ENCODE peak calls at places on chromosome 6, in four cellular contexts. One of them, this sample, is unnamed.

GRCh38 chr6:82569022-82569421 is 205.4 kb downstream of the TPBG start:
- DNase-seq in CD4-positive, alpha-beta T cell: no peak
- DNase-seq in neural progenitor cell: no peak
- DNase-seq in AG04450: no peak
- DNase-seq in this sample: no peak

GRCh38 chr6:129525055-129525454 is 184.9 kb downstream of the ARHGAP18 start:
- DNase-seq in neural progenitor cell: no peak
- DNase-seq in CD4-positive, alpha-beta T cell: no peak
- DNase-seq in AG04450: no peak
- DNase-seq in this sample: no peak

GRCh38 chr6:3412779-3413500 is 43.9 kb downstream of the SLC22A23 start:
- DNase-seq in CD4-positive, alpha-beta T cell: no peak
- DNase-seq in neural progenitor cell: no peak
- DNase-seq in AG04450: no peak
- DNase-seq in this sample: no peak

GRCh38 chr6:15062311-15063252 is 183.3 kb upstream of the JARID2 start:
- DNase-seq in AG04450: peak; percentile 75
- DNase-seq in CD4-positive, alpha-beta T cell: no peak
- DNase-seq in neural progenitor cell: no peak
- DNase-seq in this sample: no peak

GRCh38 chr6:137223370-137224131 is 4.4 kb upstream of the IFNGR1 start:
- DNase-seq in neural progenitor cell: no peak
- DNase-seq in CD4-positive, alpha-beta T cell: no peak
- DNase-seq in AG04450: no peak
- DNase-seq in this sample: no peak

GRCh38 chr6:116556065-116556464 is 2.5 kb downstream of the CALHM4 start:
- DNase-seq in CD4-positive, alpha-beta T cell: no peak
- DNase-seq in neural progenitor cell: no peak
- DNase-seq in AG04450: no peak
- DNase-seq in this sample: no peak

GRCh38 chr6:137816133-137816579 is 50.9 kb upstream of the TNFAIP3 start:
- DNase-seq in CD4-positive, alpha-beta T cell: no peak
- DNase-seq in neural progenitor cell: no peak
- DNase-seq in AG04450: no peak
- DNase-seq in this sample: no peak

GRCh38 chr6:165034271-165034741 is 275.1 kb downstream of the C6orf118 start:
- DNase-seq in CD4-positive, alpha-beta T cell: no peak
- DNase-seq in AG04450: no peak
- DNase-seq in neural progenitor cell: no peak
- DNase-seq in this sample: no peak

GRCh38 chr6:130212215-130212874 is 10.4 kb downstream of the SAMD3 start:
- DNase-seq in neural progenitor cell: no peak
- DNase-seq in CD4-positive, alpha-beta T cell: no peak
- DNase-seq in AG04450: no peak
- DNase-seq in this sample: no peak

GRCh38 chr6:102619585-102619984 is 1226.1 kb downstream of the GRIK2 start:
- DNase-seq in neural progenitor cell: peak; percentile 32
- DNase-seq in CD4-positive, alpha-beta T cell: no peak
- DNase-seq in AG04450: no peak
- DNase-seq in this sample: no peak
- TF ChIP-seq CTCF in neural progenitor cell: peak; percentile 73
- TF ChIP-seq CTCF in CD4-positive, alpha-beta T cell: no peak
- TF ChIP-seq CTCF in AG04450: no peak
- TF ChIP-seq CTCF in this sample: no peak

GRCh38 chr6:69985180-69985579 is 118.8 kb downstream of the COL19A1 start:
- DNase-seq in neural progenitor cell: no peak
- DNase-seq in CD4-positive, alpha-beta T cell: no peak
- DNase-seq in AG04450: no peak
- DNase-seq in this sample: no peak
- TF ChIP-seq CTCF in neural progenitor cell: no peak
- TF ChIP-seq CTCF in CD4-positive, alpha-beta T cell: no peak
- TF ChIP-seq CTCF in AG04450: no peak
- TF ChIP-seq CTCF in this sample: no peak

DNA sequence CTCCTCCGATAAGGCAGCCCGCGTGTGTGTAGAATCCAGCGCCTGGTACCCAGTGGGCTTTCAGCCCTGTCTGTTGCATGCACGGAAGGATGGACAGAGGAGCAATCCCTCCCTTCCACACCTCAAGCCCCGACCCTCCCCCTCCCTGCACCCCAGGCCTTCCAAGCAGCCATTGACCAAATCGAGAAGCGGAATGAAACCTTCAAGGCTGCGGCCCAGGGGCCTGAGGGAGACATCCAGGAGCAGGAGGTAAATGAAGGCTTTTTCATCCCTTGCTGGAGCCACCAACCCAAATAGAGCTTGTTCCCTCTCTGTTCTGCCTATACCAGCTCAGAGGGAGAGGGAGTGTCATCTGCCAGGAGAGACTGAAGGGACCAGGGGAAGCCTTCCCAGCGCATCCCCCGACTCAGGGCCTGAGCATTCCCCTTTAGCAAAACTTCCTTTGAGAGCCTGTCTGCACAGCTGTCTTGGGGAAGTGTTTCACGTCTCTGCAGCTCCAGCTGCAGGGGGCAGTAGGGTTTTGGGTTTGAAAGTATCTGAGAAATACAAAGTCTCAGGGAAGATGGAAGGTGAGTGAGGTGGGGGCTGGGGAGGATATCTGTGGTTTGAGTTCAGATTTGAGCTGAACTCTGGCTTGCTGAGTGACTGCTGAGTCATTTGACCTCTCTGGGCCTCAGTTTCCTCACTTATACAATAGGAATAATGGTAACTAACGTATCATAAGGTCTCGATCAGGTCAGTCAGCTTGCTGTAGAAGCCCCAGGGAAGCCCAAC is 16.1 kb downstream of the FGD2 start:
- DNase-seq in CD4-positive, alpha-beta T cell: peak; percentile 83
- DNase-seq in AG04450: peak; percentile 33
- DNase-seq in neural progenitor cell: peak; percentile 73
- DNase-seq in this sample: peak; percentile 34
- TF ChIP-seq CTCF in CD4-positive, alpha-beta T cell: peak; percentile 68
- TF ChIP-seq CTCF in AG04450: peak; percentile 76
- TF ChIP-seq CTCF in neural progenitor cell: peak; percentile 69
- TF ChIP-seq CTCF in this sample: peak; percentile 50

GRCh38 chr6:37454420-37455125 is 21.6 kb downstream of the CMTR1 start:
- DNase-seq in neural progenitor cell: no peak
- DNase-seq in AG04450: no peak
- DNase-seq in CD4-positive, alpha-beta T cell: no peak
- DNase-seq in this sample: no peak
- TF ChIP-seq CTCF in neural progenitor cell: no peak
- TF ChIP-seq CTCF in AG04450: no peak
- TF ChIP-seq CTCF in CD4-positive, alpha-beta T cell: no peak
- TF ChIP-seq CTCF in this sample: no peak

DNA sequence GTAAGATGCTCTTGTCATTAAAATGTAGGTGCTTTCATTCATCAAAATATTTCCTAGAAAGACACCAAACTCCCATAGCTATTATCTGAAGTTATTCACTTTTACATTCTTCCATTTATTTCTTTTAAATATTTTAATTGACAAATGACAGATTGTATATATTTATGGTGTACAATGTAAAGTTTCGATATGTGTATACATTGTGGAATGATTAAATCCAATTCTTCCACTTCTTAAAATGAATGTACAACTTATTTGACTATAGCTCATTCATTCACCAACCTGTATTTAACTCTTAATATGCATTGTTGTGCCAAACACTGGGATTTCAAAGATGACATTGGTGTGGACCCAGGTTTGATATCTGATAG is 41.0 kb downstream of the CCN2 start:
- DNase-seq in neural progenitor cell: no peak
- DNase-seq in AG04450: no peak
- DNase-seq in CD4-positive, alpha-beta T cell: no peak
- DNase-seq in this sample: no peak
- TF ChIP-seq CTCF in neural progenitor cell: no peak
- TF ChIP-seq CTCF in AG04450: no peak
- TF ChIP-seq CTCF in CD4-positive, alpha-beta T cell: peak; percentile 53
- TF ChIP-seq CTCF in this sample: peak; percentile 25

DNA sequence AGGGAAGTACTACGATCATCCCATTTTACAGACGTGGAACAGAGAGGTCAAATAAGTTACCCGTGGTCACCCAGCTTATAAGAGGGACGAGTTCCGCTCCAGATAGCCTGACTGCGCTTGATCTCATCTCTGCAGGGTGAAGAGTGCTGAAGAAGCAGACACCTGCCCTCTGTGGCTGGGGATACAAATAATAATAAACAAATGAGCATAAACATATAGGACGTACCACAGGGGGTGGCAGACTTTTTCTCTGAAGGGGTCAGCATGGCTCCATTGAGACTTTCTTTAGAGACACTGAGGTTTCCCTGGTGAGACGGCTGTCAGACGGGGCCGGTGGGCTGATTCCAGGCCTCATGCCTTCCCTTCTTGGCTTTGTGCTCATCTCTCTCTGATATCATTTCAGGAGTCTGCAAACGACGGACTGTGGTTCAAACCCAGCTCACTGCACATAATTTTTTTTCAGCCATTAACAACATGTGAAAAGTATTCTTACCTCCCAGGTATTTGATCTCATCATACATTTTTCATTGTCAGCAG is 47.1 kb downstream of the IRF4 start:
- DNase-seq in neural progenitor cell: no peak
- DNase-seq in CD4-positive, alpha-beta T cell: no peak
- DNase-seq in AG04450: no peak
- DNase-seq in this sample: no peak
- TF ChIP-seq CTCF in neural progenitor cell: no peak
- TF ChIP-seq CTCF in CD4-positive, alpha-beta T cell: no peak
- TF ChIP-seq CTCF in AG04450: no peak
- TF ChIP-seq CTCF in this sample: no peak

DNA sequence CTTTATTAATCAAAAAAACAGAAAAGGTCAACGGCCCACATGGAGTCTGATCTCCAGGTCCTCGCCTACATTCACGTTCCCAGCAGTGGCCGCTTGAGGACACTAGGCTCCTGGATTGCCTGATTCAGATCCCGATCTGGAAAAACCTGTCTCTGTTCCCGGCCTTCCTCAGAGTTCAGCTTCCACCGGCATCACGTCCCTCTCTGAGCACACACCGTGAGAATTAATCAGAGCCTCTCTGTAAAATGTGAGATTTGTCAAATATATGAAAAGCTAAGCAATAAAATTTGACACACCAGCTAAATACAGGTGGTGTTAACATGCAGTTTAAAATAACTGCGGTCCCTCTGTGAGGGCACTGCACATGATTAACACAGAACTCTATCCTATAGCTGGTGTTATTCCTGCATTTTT is 122.8 kb upstream of the COL21A1 start:
- DNase-seq in CD4-positive, alpha-beta T cell: no peak
- DNase-seq in neural progenitor cell: peak; percentile 68
- DNase-seq in AG04450: no peak
- DNase-seq in this sample: no peak
- TF ChIP-seq CTCF in CD4-positive, alpha-beta T cell: no peak
- TF ChIP-seq CTCF in neural progenitor cell: peak; percentile 58
- TF ChIP-seq CTCF in AG04450: peak; percentile 51
- TF ChIP-seq CTCF in this sample: no peak

GRCh38 chr6:78436335-78436734 is 431.0 kb upstream of the IRAK1BP1 start:
- DNase-seq in CD4-positive, alpha-beta T cell: no peak
- DNase-seq in AG04450: peak; percentile 8
- DNase-seq in neural progenitor cell: peak; percentile 7
- DNase-seq in this sample: no peak
- TF ChIP-seq CTCF in CD4-positive, alpha-beta T cell: no peak
- TF ChIP-seq CTCF in AG04450: peak; percentile 53
- TF ChIP-seq CTCF in neural progenitor cell: peak; percentile 45
- TF ChIP-seq CTCF in this sample: no peak

GRCh38 chr6:44222486-44222986 is 859 bp upstream of the SLC29A1 start:
- DNase-seq in CD4-positive, alpha-beta T cell: no peak
- DNase-seq in AG04450: no peak
- DNase-seq in neural progenitor cell: peak; percentile 65
- DNase-seq in this sample: no peak

GRCh38 chr6:44224154-44224977 is 971 bp downstream of the SLC29A1 start:
- DNase-seq in AG04450: no peak
- DNase-seq in neural progenitor cell: no peak
- DNase-seq in CD4-positive, alpha-beta T cell: no peak
- DNase-seq in this sample: no peak

GRCh38 chr6:44224978-44225330 is 1.6 kb downstream of the SLC29A1 start:
- DNase-seq in CD4-positive, alpha-beta T cell: no peak
- DNase-seq in AG04450: no peak
- DNase-seq in neural progenitor cell: no peak
- DNase-seq in this sample: no peak

GRCh38 chr6:44222987-44223470 is 366 bp upstream of the SLC29A1 start:
- DNase-seq in neural progenitor cell: no peak
- DNase-seq in CD4-positive, alpha-beta T cell: no peak
- DNase-seq in AG04450: no peak
- DNase-seq in this sample: no peak

DNA sequence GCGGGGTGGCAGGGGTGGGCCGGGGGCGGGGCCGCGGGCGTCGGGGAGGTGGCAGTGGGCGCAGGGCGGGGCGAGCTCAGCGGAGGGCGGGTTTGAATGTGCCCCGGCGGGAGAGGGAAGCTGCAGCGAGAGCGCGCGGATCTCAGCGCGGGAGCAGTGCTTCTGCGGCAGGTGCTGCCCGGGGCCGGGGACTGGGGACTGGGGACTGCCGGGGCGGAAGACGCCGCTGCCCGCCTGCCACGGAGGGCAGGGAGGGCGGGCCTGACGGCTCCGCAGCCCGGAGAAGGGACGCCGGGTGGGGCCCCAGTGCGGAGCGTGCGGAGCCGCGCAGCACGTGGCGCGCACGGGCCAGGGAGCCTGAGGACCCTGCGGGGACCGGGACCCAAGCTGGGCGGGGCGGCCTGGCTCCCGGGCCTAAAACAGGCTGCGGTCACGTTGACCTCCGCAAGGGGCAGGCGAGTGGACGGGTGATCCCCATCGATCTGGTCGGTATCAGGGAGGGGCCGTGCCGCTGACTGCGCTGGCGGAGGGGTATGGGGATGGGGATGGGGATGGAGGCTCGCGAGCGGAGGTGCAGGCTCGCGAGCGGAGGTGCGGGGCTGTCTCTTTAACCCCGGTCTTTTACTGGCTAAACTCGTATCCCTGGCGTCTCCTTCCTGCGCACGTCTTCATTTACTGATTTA is at the start of gene SLC29A1:
- DNase-seq in CD4-positive, alpha-beta T cell: peak; percentile 80
- DNase-seq in AG04450: no peak
- DNase-seq in neural progenitor cell: peak; percentile 89
- DNase-seq in this sample: peak; percentile 72
- TF ChIP-seq CTCF in CD4-positive, alpha-beta T cell: no peak
- TF ChIP-seq CTCF in AG04450: peak; percentile 10
- TF ChIP-seq CTCF in neural progenitor cell: peak; percentile 47
- TF ChIP-seq CTCF in this sample: no peak